ENCODE peak calls at places on chromosomes 1 and 21, in eight cellular contexts. V is upper lobe of right lung; L is activated CD4-positive, alpha-beta T cell treated with anti-CD3 and anti-CD28 coated beads for 24 hours; X is T47D; E is AML-193; H is adrenal gland; G is stimulated activated CD8-positive, alpha-beta memory T cell treated with anti-CD3 and anti-CD28 coated beads, Interleukin-4, amount 100 ng/mL, for 1 hour; I is stimulated activated CD4-positive, alpha-beta T cell treated with anti-CD3 and anti-CD28 coated beads, Interleukin-1b, Interleukin-23, amount 100 ng/mL, for 48 hours. Z is an unnamed sample.

GRCh38 chr1:223250632-223251015 is 107.6 kb upstream of the TLR5 start:
- DNase-seq in V (no peak), L (no peak), X (no peak), E (no peak), H (no peak), G (no peak), I (no peak), Z (no peak)

GRCh38 chr1:243903023-243903422 is 53.0 kb upstream of the AKT3 start:
- DNase-seq in V (no peak), L (no peak), X (no peak), E (no peak), H (no peak), G (no peak), I (no peak), Z (no peak)

GRCh38 chr1:5693595-5693994 is 298.6 kb downstream of the NPHP4 start:
- DNase-seq in V (no peak), L (no peak), X (no peak), E (no peak), H (no peak), G (no peak), I (no peak), Z (no peak)

GRCh38 chr1:85584923-85585322 is 4.4 kb downstream of the CCN1 start:
- DNase-seq in V (no peak), L (no peak), X (no peak), E (no peak), H (no peak), G (no peak), I (no peak), Z (no peak)

GRCh38 chr21:33313611-33314010 is 11.2 kb upstream of the IFNAR1 start:
- DNase-seq in V (no peak), L (no peak), X (no peak), E (no peak), H (no peak), G (no peak), I (no peak), Z (no peak)

GRCh38 chr1:117630423-117630998 is 24.7 kb downstream of the TENT5C start:
- DNase-seq in V (peak), L (no peak), X (no peak), E (no peak), H (no peak), G (no peak), I (no peak), Z (no peak)

GRCh38 chr1:109185990-109186703 is 27.6 kb upstream of the SARS1 start:
- DNase-seq in V (peak), L (no peak), X (no peak), E (no peak), H (no peak), G (no peak), I (no peak), Z (no peak)

GRCh38 chr21:35932232-35932911 is 128.0 kb downstream of the SETD4 start:
- DNase-seq in V (no peak), L (no peak), X (no peak), E (peak), H (peak), G (no peak), I (peak), Z (no peak)

GRCh38 chr1:8598783-8599182 is 218.7 kb downstream of the RERE start:
- DNase-seq in V (no peak), L (no peak), X (no peak), E (no peak), H (no peak), G (no peak), I (no peak), Z (no peak)

GRCh38 chr1:209823143-209824041 is 4.4 kb upstream of the UTP25 start:
- DNase-seq in V (no peak), L (no peak), X (peak), E (peak), H (no peak), G (no peak), I (peak), Z (no peak)

GRCh38 chr1:153032677-153033308 is 1.8 kb downstream of the SPRR1B start:
- DNase-seq in V (no peak), L (no peak), X (no peak), E (no peak), H (peak), G (no peak), I (no peak), Z (no peak)

GRCh38 chr21:44444286-44444931 is 10.9 kb upstream of the LRRC3 start:
- DNase-seq in V (peak), L (no peak), X (no peak), E (no peak), H (no peak), G (no peak), I (no peak), Z (peak)

GRCh38 chr1:154220970-154221814 is 437 bp downstream of the UBAP2L start:
- DNase-seq in V (peak), L (peak), X (no peak), E (peak), H (peak), G (peak), I (peak), Z (peak)

GRCh38 chr1:194117582-194117981 is 931.2 kb upstream of the B3GALT2 start:
- DNase-seq in V (no peak), L (no peak), X (no peak), E (no peak), H (no peak), G (no peak), I (no peak), Z (peak)

GRCh38 chr21:45582128-45582527 is 39.9 kb upstream of the SLC19A1 start:
- DNase-seq in V (peak), L (no peak), X (no peak), E (no peak), H (no peak), G (no peak), I (no peak), Z (no peak)

GRCh38 chr21:42236014-42236413 is 17.1 kb downstream of the ABCG1 start:
- DNase-seq in V (no peak), L (no peak), X (no peak), E (no peak), H (peak), G (no peak), I (no peak), Z (no peak)

GRCh38 chr21:16194851-16195251 is 465.1 kb downstream of the USP25 start:
- DNase-seq in V (no peak), L (no peak), X (no peak), E (no peak), H (peak), G (no peak), I (no peak), Z (no peak)

GRCh38 chr1:192445849-192446489 is 129.2 kb downstream of the RGS21 start:
- DNase-seq in V (no peak), L (peak), X (peak), E (peak), H (peak), G (peak), I (peak), Z (no peak)

GRCh38 chr1:234597894-234598293 is 12.1 kb downstream of the IRF2BP2 start:
- DNase-seq in V (no peak), L (no peak), X (no peak), E (peak), H (peak), G (no peak), I (peak), Z (peak)

GRCh38 chr1:155254714-155255242 is 505 bp downstream of the ENTREP3 start:
- DNase-seq in V (peak), L (no peak), X (no peak), E (no peak), H (peak), G (no peak), I (no peak), Z (no peak)

GRCh38 chr1:245827306-245827705 is 672.5 kb downstream of the KIF26B start:
- DNase-seq in V (no peak), L (no peak), X (no peak), E (no peak), H (no peak), G (no peak), I (no peak), Z (no peak)

GRCh38 chr1:201020040-201020591 is 3.4 kb downstream of the KIF21B start:
- DNase-seq in V (no peak), L (no peak), X (no peak), E (peak), H (no peak), G (no peak), I (peak), Z (no peak)

GRCh38 chr21:27425172-27425571 is 458.3 kb upstream of the ADAMTS5 start:
- DNase-seq in V (no peak), L (no peak), X (no peak), E (no peak), H (no peak), G (no peak), I (no peak), Z (no peak)

GRCh38 chr1:91383461-91383860 is 21.2 kb downstream of the HFM1 start:
- DNase-seq in V (no peak), L (no peak), X (no peak), E (no peak), H (no peak), G (no peak), I (no peak), Z (no peak)

GRCh38 chr1:112522621-112523020 is 13.9 kb downstream of the WNT2B start:
- DNase-seq in V (no peak), L (no peak), X (no peak), E (no peak), H (no peak), G (no peak), I (no peak), Z (no peak)

GRCh38 chr1:86207323-86207722 is 50.8 kb upstream of the COL24A1 start:
- DNase-seq in V (no peak), L (no peak), X (no peak), E (no peak), H (no peak), G (no peak), I (no peak), Z (no peak)

GRCh38 chr1:178739285-178740045 is 14.4 kb downstream of the RALGPS2 start:
- DNase-seq in V (no peak), L (no peak), X (no peak), E (no peak), H (no peak), G (no peak), I (no peak), Z (no peak)

GRCh38 chr1:25675729-25676476 is 59.3 kb downstream of the MAN1C1 start:
- DNase-seq in V (peak), L (peak), X (no peak), E (no peak), H (no peak), G (peak), I (peak), Z (no peak)

GRCh38 chr21:44962481-44962966 is 22.7 kb downstream of the SLX9 start:
- DNase-seq in V (no peak), L (no peak), X (no peak), E (no peak), H (no peak), G (no peak), I (no peak), Z (no peak)

GRCh38 chr1:2339206-2340085 is 51.9 kb downstream of the MORN1 start:
- DNase-seq in V (no peak), L (no peak), X (no peak), E (no peak), H (no peak), G (no peak), I (no peak), Z (no peak)

GRCh38 chr21:36200089-36200561 is 43.5 kb downstream of the DOP1B start:
- DNase-seq in V (no peak), L (no peak), X (no peak), E (no peak), H (no peak), G (no peak), I (no peak), Z (no peak)

GRCh38 chr1:236016083-236016482 is 48.8 kb downstream of the NID1 start:
- DNase-seq in V (no peak), L (no peak), X (no peak), E (no peak), H (peak), G (no peak), I (no peak), Z (no peak)

GRCh38 chr1:7644906-7645750 is 126.0 kb upstream of the VAMP3 start:
- DNase-seq in V (peak), L (no peak), X (no peak), E (no peak), H (no peak), G (no peak), I (no peak), Z (no peak)

GRCh38 chr1:101004666-101005065 is 20.9 kb downstream of the DPH5 start:
- DNase-seq in V (no peak), L (no peak), X (no peak), E (no peak), H (no peak), G (no peak), I (no peak), Z (no peak)

GRCh38 chr1:204172404-204173049 is 6.4 kb upstream of the REN start:
- DNase-seq in V (no peak), L (no peak), X (no peak), E (no peak), H (no peak), G (no peak), I (no peak), Z (no peak)

GRCh38 chr1:10939654-10940450 is 72.6 kb upstream of the TARDBP start:
- DNase-seq in V (no peak), L (peak), X (no peak), E (no peak), H (no peak), G (no peak), I (peak), Z (no peak)

GRCh38 chr1:197013234-197013633 is 35.9 kb downstream of the CFHR5 start:
- DNase-seq in V (no peak), L (no peak), X (no peak), E (no peak), H (no peak), G (no peak), I (no peak), Z (no peak)

GRCh38 chr1:54355931-54356679 is 50.1 kb downstream of the SSBP3 start:
- DNase-seq in V (no peak), L (no peak), X (no peak), E (no peak), H (no peak), G (no peak), I (no peak), Z (peak)

GRCh38 chr1:28091043-28091781 is 2.8 kb upstream of the EYA3 start:
- DNase-seq in V (no peak), L (peak), X (no peak), E (peak), H (peak), G (peak), I (peak), Z (peak)

Z was measured in Caco-2.